ENCODE peak calls at places on chromosomes 3 and 15, in four cellular contexts. Y, V, L and X are unnamed samples.

GRCh38 chr3:52310861-52311566 is 5.1 kb upstream of the DNAH1 start:
- DNase-seq in Y (peak; percentile 12), L (peak; percentile 47), V (no peak), X (no peak)

GRCh38 chr3:56254835-56255234 is 213.4 kb downstream of the ERC2 start:
- DNase-seq in L (no peak), V (no peak), Y (no peak), X (no peak)

GRCh38 chr15:97902140-97902780 is 58.2 kb upstream of the ARRDC4 start:
- DNase-seq in Y (no peak), L (no peak), V (no peak), X (no peak)

GRCh38 chr3:105930733-105931132 is 61.9 kb upstream of the CBLB start:
- DNase-seq in Y (no peak), V (no peak), L (no peak), X (no peak)

GRCh38 chr3:171317133-171317532 is 143.1 kb downstream of the TNIK start:
- DNase-seq in V (no peak), Y (no peak), L (no peak), X (no peak)

GRCh38 chr3:113552851-113553250 is 20.5 kb downstream of the SIDT1 start:
- DNase-seq in V (no peak), Y (no peak), L (no peak), X (no peak)

GRCh38 chr3:143121240-143122088 is 1.9 kb downstream of the CHST2 start:
- DNase-seq in L (no peak), V (no peak), Y (peak; percentile 35), X (no peak)

GRCh38 chr15:83304861-83305661 is 20.6 kb upstream of the BNC1 start:
- DNase-seq in Y (no peak), V (no peak), L (no peak), X (no peak)

GRCh38 chr3:11618897-11619296 is 24.8 kb downstream of the VGLL4 start:
- DNase-seq in Y (no peak), L (no peak), V (no peak), X (peak; percentile 70)

GRCh38 chr3:178439504-178439903 is 96.7 kb upstream of the KCNMB2 start:
- DNase-seq in L (no peak), Y (no peak), V (no peak), X (no peak)

GRCh38 chr15:81475471-81475870 is 101.5 kb upstream of the TMC3 start:
- DNase-seq in Y (no peak), L (no peak), V (no peak), X (no peak)

GRCh38 chr15:75104804-75105557 is 81.6 kb downstream of the PPCDC start:
- DNase-seq in L (peak; percentile 88), V (peak; percentile 96), Y (no peak), X (no peak)

GRCh38 chr3:129756871-129757270 is 136.6 kb downstream of the TMCC1 start:
- DNase-seq in Y (no peak), L (no peak), V (no peak), X (no peak)

GRCh38 chr3:134362221-134362620 is 12.0 kb downstream of the AMOTL2 start:
- DNase-seq in Y (no peak), L (no peak), V (no peak), X (no peak)

GRCh38 chr3:160449660-160450598 is at the start of gene TRIM59:
- DNase-seq in V (no peak), Y (peak; percentile 95), L (peak; percentile 96), X (no peak)

GRCh38 chr3:23474580-23475357 is 271.6 kb downstream of the UBE2E2 start:
- DNase-seq in Y (no peak), L (no peak), V (peak; percentile 48), X (no peak)

GRCh38 chr3:88030200-88030599 is 28.6 kb downstream of the CGGBP1 start:
- DNase-seq in L (no peak), V (no peak), Y (no peak), X (no peak)

GRCh38 chr3:77039606-77040553 is at the start of gene ROBO2:
- DNase-seq in Y (no peak), L (no peak), V (no peak), X (peak; percentile 64)

GRCh38 chr3:127226451-127226850 is 33.5 kb downstream of the PRR23E start:
- DNase-seq in V (no peak), L (no peak), Y (no peak), X (no peak)

GRCh38 chr3:13308406-13308805 is 111.7 kb downstream of the NUP210 start:
- DNase-seq in V (no peak), L (no peak), Y (no peak), X (no peak)

GRCh38 chr15:88653200-88654064 is 14.6 kb downstream of the ISG20 start:
- DNase-seq in V (no peak), Y (no peak), L (no peak), X (no peak)

GRCh38 chr3:60291115-60291514 is 960.1 kb downstream of the FHIT start:
- DNase-seq in L (no peak), V (no peak), Y (no peak), X (no peak)

GRCh38 chr3:143991713-143992112 is 20.1 kb downstream of the DIPK2A start:
- DNase-seq in Y (no peak), V (no peak), L (no peak), X (no peak)

GRCh38 chr15:84831028-84831427 is 13.9 kb downstream of the ALPK3 start:
- DNase-seq in Y (no peak), V (no peak), L (no peak), X (no peak)

GRCh38 chr15:62087671-62088360 is 21.0 kb downstream of the C2CD4A start:
- DNase-seq in Y (no peak), V (no peak), L (no peak), X (no peak)

GRCh38 chr3:46380471-46381215 is 9.9 kb downstream of the CCR5 start:
- DNase-seq in V (no peak), Y (no peak), L (no peak), X (no peak)